ENCODE peak calls at places on chromosomes 5 and 9, in seven cellular contexts. One of them, this sample, is unnamed.

GRCh38 chr9:137359850-137360249 is 57.8 kb upstream of the NRARP start:
- DNase-seq in stomach: no peak
- DNase-seq in GM23338: no peak
- DNase-seq in brain microvascular endothelial cell: no peak
- DNase-seq in heart right ventricle: no peak
- DNase-seq in PC-9: no peak
- DNase-seq in prostate gland: no peak
- DNase-seq in this sample: no peak

GRCh38 chr9:76516350-76516749 is 57.4 kb downstream of the GCNT1 start:
- DNase-seq in prostate gland: no peak
- DNase-seq in GM23338: no peak
- DNase-seq in brain microvascular endothelial cell: no peak
- DNase-seq in PC-9: no peak
- DNase-seq in heart right ventricle: no peak
- DNase-seq in stomach: no peak
- DNase-seq in this sample: no peak

GRCh38 chr9:21728781-21729180 is 73.7 kb upstream of the MTAP start:
- DNase-seq in prostate gland: no peak
- DNase-seq in stomach: no peak
- DNase-seq in heart right ventricle: no peak
- DNase-seq in PC-9: no peak
- DNase-seq in brain microvascular endothelial cell: peak; percentile 24
- DNase-seq in GM23338: no peak
- DNase-seq in this sample: no peak

GRCh38 chr5:169471021-169471420 is 112.6 kb upstream of the SPDL1 start:
- DNase-seq in brain microvascular endothelial cell: no peak
- DNase-seq in prostate gland: no peak
- DNase-seq in heart right ventricle: no peak
- DNase-seq in PC-9: no peak
- DNase-seq in stomach: no peak
- DNase-seq in GM23338: no peak
- DNase-seq in this sample: no peak

GRCh38 chr5:27026791-27027190 is 11.6 kb downstream of the CDH9 start:
- DNase-seq in stomach: no peak
- DNase-seq in brain microvascular endothelial cell: no peak
- DNase-seq in heart right ventricle: no peak
- DNase-seq in prostate gland: no peak
- DNase-seq in GM23338: no peak
- DNase-seq in PC-9: no peak
- DNase-seq in this sample: no peak

GRCh38 chr9:34686231-34686630 is 4.8 kb downstream of the CCL19 start:
- DNase-seq in prostate gland: no peak
- DNase-seq in brain microvascular endothelial cell: no peak
- DNase-seq in heart right ventricle: peak; percentile 21
- DNase-seq in stomach: no peak
- DNase-seq in GM23338: no peak
- DNase-seq in PC-9: no peak
- DNase-seq in this sample: no peak

GRCh38 chr9:3954228-3954949 is 345.5 kb downstream of the GLIS3 start:
- DNase-seq in PC-9: no peak
- DNase-seq in heart right ventricle: no peak
- DNase-seq in GM23338: peak; percentile 16
- DNase-seq in brain microvascular endothelial cell: no peak
- DNase-seq in prostate gland: no peak
- DNase-seq in stomach: no peak
- DNase-seq in this sample: no peak

GRCh38 chr9:131361202-131361833 is 32.6 kb upstream of the PRRC2B start:
- DNase-seq in PC-9: peak; percentile 84
- DNase-seq in brain microvascular endothelial cell: no peak
- DNase-seq in prostate gland: peak; percentile 64
- DNase-seq in stomach: peak; percentile 34
- DNase-seq in heart right ventricle: no peak
- DNase-seq in GM23338: no peak
- DNase-seq in this sample: peak; percentile 64

GRCh38 chr9:97820373-97820772 is 32.7 kb upstream of the FOXE1 start:
- DNase-seq in PC-9: no peak
- DNase-seq in stomach: no peak
- DNase-seq in brain microvascular endothelial cell: no peak
- DNase-seq in prostate gland: no peak
- DNase-seq in heart right ventricle: no peak
- DNase-seq in GM23338: no peak
- DNase-seq in this sample: no peak

GRCh38 chr5:158875272-158875679 is 224.4 kb downstream of the EBF1 start:
- DNase-seq in prostate gland: no peak
- DNase-seq in heart right ventricle: no peak
- DNase-seq in brain microvascular endothelial cell: peak; percentile 17
- DNase-seq in GM23338: no peak
- DNase-seq in stomach: no peak
- DNase-seq in PC-9: no peak
- DNase-seq in this sample: no peak

GRCh38 chr5:88979244-88979643 is 96.3 kb upstream of the MEF2C start:
- DNase-seq in stomach: no peak
- DNase-seq in GM23338: peak; percentile 17
- DNase-seq in prostate gland: no peak
- DNase-seq in brain microvascular endothelial cell: peak; percentile 42
- DNase-seq in heart right ventricle: no peak
- DNase-seq in PC-9: no peak
- DNase-seq in this sample: no peak

GRCh38 chr5:77082280-77082679 is 4.8 kb downstream of the ZBED3 start:
- DNase-seq in heart right ventricle: no peak
- DNase-seq in PC-9: no peak
- DNase-seq in prostate gland: no peak
- DNase-seq in brain microvascular endothelial cell: no peak
- DNase-seq in stomach: no peak
- DNase-seq in GM23338: no peak
- DNase-seq in this sample: no peak

GRCh38 chr9:70218767-70219166 is 40.0 kb upstream of the SMC5 start:
- DNase-seq in PC-9: no peak
- DNase-seq in stomach: no peak
- DNase-seq in prostate gland: no peak
- DNase-seq in heart right ventricle: no peak
- DNase-seq in brain microvascular endothelial cell: no peak
- DNase-seq in GM23338: no peak
- DNase-seq in this sample: no peak

GRCh38 chr5:87347272-87347671 is 65.5 kb downstream of the CCNH start:
- DNase-seq in GM23338: no peak
- DNase-seq in heart right ventricle: no peak
- DNase-seq in brain microvascular endothelial cell: no peak
- DNase-seq in stomach: no peak
- DNase-seq in PC-9: no peak
- DNase-seq in prostate gland: no peak
- DNase-seq in this sample: no peak

GRCh38 chr5:121870489-121870888 is 18.8 kb downstream of the FTMT start:
- DNase-seq in heart right ventricle: no peak
- DNase-seq in GM23338: peak; percentile 19
- DNase-seq in brain microvascular endothelial cell: no peak
- DNase-seq in stomach: no peak
- DNase-seq in prostate gland: no peak
- DNase-seq in PC-9: peak; percentile 35
- DNase-seq in this sample: no peak

GRCh38 chr5:54872810-54873209 is 112.6 kb downstream of the ESM1 start:
- DNase-seq in heart right ventricle: no peak
- DNase-seq in GM23338: no peak
- DNase-seq in brain microvascular endothelial cell: no peak
- DNase-seq in prostate gland: no peak
- DNase-seq in PC-9: no peak
- DNase-seq in stomach: no peak
- DNase-seq in this sample: no peak

GRCh38 chr5:83760579-83760978 is 39.9 kb upstream of the HAPLN1 start:
- DNase-seq in stomach: no peak
- DNase-seq in PC-9: no peak
- DNase-seq in GM23338: no peak
- DNase-seq in brain microvascular endothelial cell: no peak
- DNase-seq in heart right ventricle: no peak
- DNase-seq in prostate gland: no peak
- DNase-seq in this sample: no peak

GRCh38 chr9:33452828-33453271 is 5.5 kb upstream of the AQP3 start:
- DNase-seq in brain microvascular endothelial cell: peak; percentile 78
- DNase-seq in stomach: peak; percentile 68
- DNase-seq in heart right ventricle: no peak
- DNase-seq in PC-9: peak; percentile 85
- DNase-seq in GM23338: peak; percentile 94
- DNase-seq in prostate gland: peak; percentile 62
- DNase-seq in this sample: peak; percentile 72

GRCh38 chr5:177472460-177473441 is 683 bp downstream of the DBN1 start:
- DNase-seq in stomach: peak; percentile 52
- DNase-seq in prostate gland: no peak
- DNase-seq in heart right ventricle: no peak
- DNase-seq in PC-9: no peak
- DNase-seq in GM23338: peak; percentile 62
- DNase-seq in brain microvascular endothelial cell: no peak
- DNase-seq in this sample: peak; percentile 41

GRCh38 chr9:19994296-19994695 is 205.5 kb upstream of the SLC24A2 start:
- DNase-seq in GM23338: no peak
- DNase-seq in brain microvascular endothelial cell: no peak
- DNase-seq in stomach: no peak
- DNase-seq in prostate gland: no peak
- DNase-seq in heart right ventricle: no peak
- DNase-seq in PC-9: no peak
- DNase-seq in this sample: no peak

GRCh38 chr5:84437673-84438315 is 53.1 kb upstream of the EDIL3 start:
- DNase-seq in PC-9: peak; percentile 64
- DNase-seq in heart right ventricle: no peak
- DNase-seq in prostate gland: no peak
- DNase-seq in stomach: no peak
- DNase-seq in GM23338: no peak
- DNase-seq in brain microvascular endothelial cell: peak; percentile 87
- DNase-seq in this sample: no peak

GRCh38 chr5:171521679-171522078 is 102.2 kb downstream of the FGF18 start:
- DNase-seq in prostate gland: no peak
- DNase-seq in brain microvascular endothelial cell: no peak
- DNase-seq in stomach: no peak
- DNase-seq in PC-9: peak; percentile 78
- DNase-seq in GM23338: peak; percentile 14
- DNase-seq in heart right ventricle: no peak
- DNase-seq in this sample: no peak
- H3K27ac ChIP-seq in prostate gland: no peak overlapping the region
- H3K27ac ChIP-seq in brain microvascular endothelial cell: no peak overlapping the region
- H3K27ac ChIP-seq in stomach: peak overlapping the region; percentile 29
- H3K27ac ChIP-seq in PC-9: peak overlapping the region; percentile 98
- H3K27ac ChIP-seq in GM23338: no peak overlapping the region
- H3K27ac ChIP-seq in heart right ventricle: no peak overlapping the region
- H3K27ac ChIP-seq in this sample: no peak overlapping the region

GRCh38 chr5:7881091-7881490 is 12.1 kb downstream of the MTRR start:
- DNase-seq in prostate gland: no peak
- DNase-seq in PC-9: no peak
- DNase-seq in GM23338: no peak
- DNase-seq in brain microvascular endothelial cell: no peak
- DNase-seq in heart right ventricle: no peak
- DNase-seq in stomach: no peak
- DNase-seq in this sample: no peak

GRCh38 chr5:7881816-7882215 is 12.9 kb downstream of the MTRR start:
- DNase-seq in PC-9: no peak
- DNase-seq in heart right ventricle: no peak
- DNase-seq in brain microvascular endothelial cell: no peak
- DNase-seq in prostate gland: no peak
- DNase-seq in stomach: no peak
- DNase-seq in GM23338: no peak
- DNase-seq in this sample: no peak

GRCh38 chr5:7884491-7885273 is 15.7 kb downstream of the MTRR start:
- DNase-seq in stomach: no peak
- DNase-seq in heart right ventricle: no peak
- DNase-seq in PC-9: no peak
- DNase-seq in GM23338: no peak
- DNase-seq in brain microvascular endothelial cell: no peak
- DNase-seq in prostate gland: no peak
- DNase-seq in this sample: no peak

GRCh38 chr5:7882926-7883325 is 14.0 kb downstream of the MTRR start:
- DNase-seq in brain microvascular endothelial cell: no peak
- DNase-seq in prostate gland: no peak
- DNase-seq in PC-9: no peak
- DNase-seq in GM23338: no peak
- DNase-seq in stomach: no peak
- DNase-seq in heart right ventricle: no peak
- DNase-seq in this sample: no peak

GRCh38 chr5:7886849-7887460 is 18.0 kb downstream of the MTRR start:
- DNase-seq in brain microvascular endothelial cell: no peak
- DNase-seq in PC-9: peak; percentile 53
- DNase-seq in heart right ventricle: no peak
- DNase-seq in GM23338: peak; percentile 40
- DNase-seq in stomach: no peak
- DNase-seq in prostate gland: no peak
- DNase-seq in this sample: no peak
- TF ChIP-seq CTCF in brain microvascular endothelial cell: peak; percentile 32
- TF ChIP-seq CTCF in PC-9: peak; percentile 74
- TF ChIP-seq CTCF in heart right ventricle: peak; percentile 49
- TF ChIP-seq CTCF in GM23338: peak; percentile 57
- TF ChIP-seq CTCF in stomach: peak; percentile 47
- TF ChIP-seq CTCF in prostate gland: peak; percentile 71
- TF ChIP-seq CTCF in this sample: no peak

GRCh38 chr5:111749303-111750026 is 7.5 kb downstream of the NREP start:
- DNase-seq in PC-9: no peak
- DNase-seq in stomach: no peak
- DNase-seq in brain microvascular endothelial cell: no peak
- DNase-seq in prostate gland: no peak
- DNase-seq in GM23338: no peak
- DNase-seq in heart right ventricle: no peak
- DNase-seq in this sample: no peak

GRCh38 chr5:111748304-111748763 is 8.7 kb downstream of the NREP start:
- DNase-seq in stomach: no peak
- DNase-seq in prostate gland: no peak
- DNase-seq in PC-9: no peak
- DNase-seq in heart right ventricle: no peak
- DNase-seq in brain microvascular endothelial cell: peak; percentile 94
- DNase-seq in GM23338: no peak
- DNase-seq in this sample: no peak

GRCh38 chr5:111745075-111745474 is 11.9 kb downstream of the NREP start:
- DNase-seq in heart right ventricle: no peak
- DNase-seq in GM23338: no peak
- DNase-seq in stomach: no peak
- DNase-seq in PC-9: no peak
- DNase-seq in prostate gland: no peak
- DNase-seq in brain microvascular endothelial cell: no peak
- DNase-seq in this sample: no peak

GRCh38 chr5:111746791-111747190 is 10.2 kb downstream of the NREP start:
- DNase-seq in stomach: no peak
- DNase-seq in PC-9: no peak
- DNase-seq in prostate gland: no peak
- DNase-seq in heart right ventricle: no peak
- DNase-seq in brain microvascular endothelial cell: no peak
- DNase-seq in GM23338: no peak
- DNase-seq in this sample: no peak

DNA sequence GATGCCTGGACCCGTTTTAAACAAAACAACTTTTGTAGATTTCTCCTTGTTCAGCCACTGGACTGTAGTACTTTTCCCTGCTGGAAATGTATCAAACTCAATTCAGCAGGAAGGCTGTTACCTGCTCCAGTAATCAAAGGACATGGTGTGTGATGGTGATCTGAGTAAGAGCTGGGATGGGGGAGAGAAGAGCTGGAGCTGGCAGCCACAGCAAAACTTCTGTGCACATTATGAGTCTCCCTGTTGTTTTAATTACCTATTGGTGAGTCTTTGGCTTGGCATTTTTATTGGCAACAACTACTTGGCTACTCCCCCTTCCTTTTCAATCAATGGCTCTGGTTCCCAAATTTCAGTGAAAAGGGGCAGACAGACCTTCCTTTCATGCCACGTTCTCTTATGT is 9.7 kb downstream of the NREP start:
- DNase-seq in prostate gland: no peak
- DNase-seq in heart right ventricle: no peak
- DNase-seq in brain microvascular endothelial cell: no peak
- DNase-seq in stomach: no peak
- DNase-seq in PC-9: no peak
- DNase-seq in GM23338: no peak
- DNase-seq in this sample: no peak
- H3K27ac ChIP-seq in prostate gland: no peak overlapping the region
- H3K27ac ChIP-seq in heart right ventricle: no peak overlapping the region
- H3K27ac ChIP-seq in brain microvascular endothelial cell: peak overlapping the region; percentile 78
- H3K27ac ChIP-seq in stomach: no peak overlapping the region
- H3K27ac ChIP-seq in PC-9: no peak overlapping the region
- H3K27ac ChIP-seq in GM23338: no peak overlapping the region
- H3K27ac ChIP-seq in this sample: no peak overlapping the region

GRCh38 chr9:109253637-109254284 is 67.1 kb downstream of the EPB41L4B start:
- DNase-seq in heart right ventricle: no peak
- DNase-seq in brain microvascular endothelial cell: peak; percentile 59
- DNase-seq in GM23338: no peak
- DNase-seq in stomach: peak; percentile 66
- DNase-seq in prostate gland: peak; percentile 42
- DNase-seq in PC-9: peak; percentile 99
- DNase-seq in this sample: no peak
- TF ChIP-seq CTCF in heart right ventricle: no peak
- TF ChIP-seq CTCF in brain microvascular endothelial cell: peak; percentile 18
- TF ChIP-seq CTCF in GM23338: peak; percentile 12
- TF ChIP-seq CTCF in stomach: no peak
- TF ChIP-seq CTCF in prostate gland: no peak
- TF ChIP-seq CTCF in PC-9: peak; percentile 27
- TF ChIP-seq CTCF in this sample: no peak